ENCODE peak calls at places on chromosomes 13 and 19, in seven cellular contexts. E is H9, G is IMR-90, N is neuronal stem cell, W is H1, I is mesenchymal stem cell, D is trophoblast cell. T is an unnamed sample.

GRCh38 chr13:112740502-112741131 is 50.8 kb downstream of the ATP11A start:
- DNase-seq in E (no peak), G (peak; percentile 95), N (no peak), W (no peak), I (peak; percentile 93), D (peak; percentile 91), T (no peak)

GRCh38 chr13:76971215-76971614 is 20.7 kb upstream of the CLN5 start:
- DNase-seq in E (no peak), G (no peak), N (no peak), W (no peak), I (no peak), D (no peak), T (no peak)

GRCh38 chr13:64684685-64685431 is 2545.3 kb downstream of the PCDH9 start:
- DNase-seq in E (peak; percentile 33), G (peak; percentile 36), N (no peak), W (no peak), I (no peak), D (no peak), T (peak; percentile 88)

GRCh38 chr19:50003810-50004419 is 21.3 kb downstream of the VRK3 start:
- DNase-seq in E (no peak), G (peak; percentile 97), N (no peak), W (no peak), I (peak; percentile 95), D (peak; percentile 17), T (no peak)

GRCh38 chr13:94239135-94239534 is 240.3 kb downstream of the DCT start:
- DNase-seq in E (no peak), G (peak; percentile 87), N (no peak), W (no peak), I (peak; percentile 62), D (peak; percentile 1), T (no peak)

GRCh38 chr13:43232144-43232840 is 208.9 kb downstream of the DNAJC15 start:
- DNase-seq in E (no peak), G (no peak), N (no peak), W (no peak), I (no peak), D (no peak), T (no peak)

GRCh38 chr13:20140487-20140886 is 20.4 kb downstream of the GJA3 start:
- DNase-seq in E (no peak), G (no peak), N (no peak), W (no peak), I (no peak), D (no peak), T (no peak)

GRCh38 chr19:38395381-38396127 is 7.1 kb downstream of the SPRED3 start:
- DNase-seq in E (no peak), G (no peak), N (no peak), W (no peak), I (no peak), D (no peak), T (no peak)

GRCh38 chr19:29665826-29666633 is 769 bp downstream of the PLEKHF1 start:
- DNase-seq in E (peak; percentile 86), G (peak; percentile 66), N (peak; percentile 37), W (peak; percentile 71), I (peak; percentile 63), D (peak; percentile 47), T (peak; percentile 79)

GRCh38 chr19:17236414-17236716 is 9.4 kb downstream of the NR2F6 start:
- DNase-seq in E (no peak), G (no peak), N (no peak), W (peak; percentile 70), I (no peak), D (no peak), T (peak; percentile 54)

GRCh38 chr19:10404888-10405808 is 1.8 kb upstream of the CDC37 start:
- DNase-seq in E (no peak), G (no peak), N (no peak), W (no peak), I (no peak), D (no peak), T (no peak)

GRCh38 chr19:16428372-16429036 is 43.3 kb downstream of the EPS15L1 start:
- DNase-seq in E (no peak), G (no peak), N (no peak), W (no peak), I (no peak), D (no peak), T (no peak)

GRCh38 chr19:3801412-3802096 is 15.4 kb upstream of the MATK start:
- DNase-seq in E (peak; percentile 86), G (no peak), N (peak; percentile 40), W (peak; percentile 81), I (no peak), D (peak; percentile 14), T (peak; percentile 69)

GRCh38 chr13:53873558-53873957 is 844.9 kb downstream of the OLFM4 start:
- DNase-seq in E (peak; percentile 79), G (no peak), N (no peak), W (no peak), I (no peak), D (no peak), T (no peak)

GRCh38 chr13:29160862-29161261 is 340.7 kb downstream of the MTUS2 start:
- DNase-seq in E (no peak), G (no peak), N (no peak), W (no peak), I (no peak), D (no peak), T (no peak)

GRCh38 chr13:110338441-110339101 is 31.5 kb downstream of the COL4A2 start:
- DNase-seq in E (no peak), G (peak; percentile 75), N (peak; percentile 33), W (no peak), I (peak; percentile 91), D (peak; percentile 58), T (peak; percentile 66)

DNA sequence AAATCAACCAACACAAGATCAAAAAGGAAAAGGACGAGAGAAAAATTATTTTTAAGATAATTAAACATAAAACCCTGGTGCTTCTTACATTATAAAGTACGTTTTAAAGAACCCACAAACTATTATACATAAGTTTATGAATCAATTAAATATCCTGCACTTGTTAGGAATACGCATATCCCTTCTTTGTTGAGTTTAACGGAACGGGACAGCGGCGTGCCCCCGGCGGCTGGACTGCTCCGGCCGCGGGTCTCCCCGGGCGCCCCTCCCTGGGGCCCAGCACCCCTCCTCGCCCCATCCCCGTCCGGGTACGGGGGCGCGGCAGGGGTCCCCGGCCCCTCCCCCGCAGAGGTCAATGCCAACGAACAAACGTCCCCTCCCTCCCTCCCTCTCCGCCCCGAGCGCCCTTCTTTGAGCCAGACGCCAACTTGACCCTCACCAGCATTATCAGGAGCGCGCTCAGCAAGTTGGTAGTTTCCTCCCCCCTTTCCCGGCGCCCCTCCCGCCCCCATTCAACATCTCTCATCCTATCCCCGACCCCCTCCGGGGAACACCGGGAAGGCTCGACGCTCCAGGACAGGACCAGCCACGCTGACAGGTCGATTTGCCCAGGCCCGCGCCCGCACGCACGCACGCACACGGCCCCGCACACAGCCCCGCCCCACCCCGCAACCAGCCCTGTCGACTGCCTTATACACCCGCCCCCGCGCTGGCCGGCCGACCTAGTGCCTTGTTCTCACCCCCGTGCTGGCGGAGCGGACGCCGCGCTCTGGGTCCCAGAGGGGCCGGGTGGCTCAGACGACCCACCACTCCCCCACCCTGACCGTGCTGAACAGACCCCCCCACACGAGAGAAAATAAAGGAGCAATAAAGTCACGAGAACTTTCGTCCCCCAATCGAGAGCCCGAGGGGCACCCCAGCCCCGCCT is 5.1 kb downstream of the LYL1 start:
- DNase-seq in E (no peak), G (no peak), N (no peak), W (peak; percentile 62), I (no peak), D (no peak), T (no peak)
- H2AK5ac ChIP-seq in E (no peak overlapping the region), G (no peak overlapping the region), N (peak overlapping the region; percentile 37), W (no peak overlapping the region), I (no peak overlapping the region), D (no peak overlapping the region), T (no peak overlapping the region)

GRCh38 chr19:32818536-32818935 is 51.0 kb downstream of the SLC7A9 start:
- DNase-seq in E (no peak), G (no peak), N (no peak), W (no peak), I (no peak), D (no peak), T (no peak)

GRCh38 chr19:32817252-32817912 is 52.2 kb downstream of the SLC7A9 start:
- DNase-seq in E (no peak), G (no peak), N (no peak), W (no peak), I (no peak), D (no peak), T (no peak)

GRCh38 chr19:32816555-32817099 is 52.9 kb downstream of the SLC7A9 start:
- DNase-seq in E (peak; percentile 53), G (no peak), N (no peak), W (no peak), I (no peak), D (no peak), T (peak; percentile 70)

GRCh38 chr19:32817913-32818476 is 51.6 kb downstream of the SLC7A9 start:
- DNase-seq in E (no peak), G (no peak), N (no peak), W (no peak), I (no peak), D (no peak), T (no peak)

GRCh38 chr19:32819415-32820400 is 49.9 kb downstream of the SLC7A9 start:
- DNase-seq in E (no peak), G (no peak), N (no peak), W (no peak), I (no peak), D (no peak), T (no peak)
- H3K23ac ChIP-seq in E (no peak overlapping the region), G (no peak overlapping the region), N (peak overlapping the region; percentile 17), W (no peak overlapping the region), I (no peak overlapping the region), D (no peak overlapping the region), T (no peak overlapping the region)

DNA sequence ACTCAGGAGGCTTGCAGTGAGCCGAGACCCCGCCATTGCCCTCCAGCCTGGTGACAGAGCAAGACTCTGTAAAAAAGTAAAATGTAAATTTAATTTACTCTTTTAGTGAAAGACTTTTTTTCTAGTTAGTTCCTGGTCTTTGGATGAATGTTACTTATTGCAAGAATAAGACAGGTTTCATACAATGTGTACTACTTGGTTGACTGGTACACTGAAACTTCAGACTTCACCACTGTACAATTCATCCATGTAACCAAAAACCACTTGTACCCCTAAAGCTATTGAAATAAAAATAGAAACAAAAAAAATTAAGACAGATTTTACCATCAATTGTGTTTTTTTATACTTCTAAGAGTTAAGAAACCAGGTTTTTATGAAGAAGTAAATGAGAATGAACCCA is 35.5 kb downstream of the GPALPP1 start:
- DNase-seq in E (no peak), G (no peak), N (no peak), W (no peak), I (no peak), D (no peak), T (no peak)
- H2BK120ac ChIP-seq in E (no peak overlapping the region), G (no peak overlapping the region), N (no peak overlapping the region), W (no peak overlapping the region), I (no peak overlapping the region), D (no peak overlapping the region), T (no peak overlapping the region)

GRCh38 chr13:39483326-39483725 is 119.7 kb downstream of the LHFPL6 start:
- DNase-seq in E (no peak), G (peak; percentile 18), N (no peak), W (no peak), I (peak; percentile 3), D (peak; percentile 25), T (no peak)
- H2AK5ac ChIP-seq in E (no peak overlapping the region), G (no peak overlapping the region), N (no peak overlapping the region), W (no peak overlapping the region), I (no peak overlapping the region), D (no peak overlapping the region), T (no peak overlapping the region)

GRCh38 chr13:103862525-103862924 is 796.3 kb upstream of the SLC10A2 start:
- DNase-seq in E (no peak), G (no peak), N (no peak), W (no peak), I (no peak), D (no peak), T (no peak)

GRCh38 chr13:103866041-103866440 is 799.8 kb upstream of the SLC10A2 start:
- DNase-seq in E (no peak), G (no peak), N (peak; percentile 32), W (no peak), I (no peak), D (no peak), T (peak; percentile 3)
- H3K23ac ChIP-seq in E (no peak overlapping the region), G (no peak overlapping the region), N (no peak overlapping the region), W (no peak overlapping the region), I (no peak overlapping the region), D (no peak overlapping the region), T (no peak overlapping the region)